ENCODE peak calls at places on chromosomes 6 and 20, in six cellular contexts. N is endothelial cell, K is HTR-8/SVneo, J is WTC11, R is adrenal gland, M is GM12865. Z is an unnamed sample.

GRCh38 chr20:991850-992249 is 10.3 kb downstream of the RSPO4 start:
- DNase-seq in N (no peak), K (no peak), J (peak), R (no peak), M (peak), Z (no peak)

GRCh38 chr6:110939429-110939828 is 19.1 kb upstream of the GTF3C6 start:
- DNase-seq in N (no peak), K (no peak), J (no peak), R (no peak), M (no peak), Z (peak)

GRCh38 chr6:139370707-139371345 is 3.6 kb downstream of the CITED2 start:
- DNase-seq in N (no peak), K (no peak), J (no peak), R (no peak), M (no peak), Z (peak)

GRCh38 chr6:3281669-3282460 is 23.1 kb downstream of the PSMG4 start:
- DNase-seq in N (no peak), K (no peak), J (peak), R (peak), M (no peak), Z (peak)

GRCh38 chr20:62404112-62404665 is 2.9 kb downstream of the CABLES2 start:
- DNase-seq in N (no peak), K (no peak), J (no peak), R (no peak), M (no peak), Z (no peak)

GRCh38 chr6:32941412-32941784 is 570 bp upstream of the HLA-DMB start:
- DNase-seq in N (no peak), K (no peak), J (no peak), R (no peak), M (peak), Z (no peak)

GRCh38 chr6:40791004-40791403 is 203.8 kb upstream of the LRFN2 start:
- DNase-seq in N (no peak), K (no peak), J (no peak), R (no peak), M (no peak), Z (no peak)

GRCh38 chr20:8640461-8640860 is 428.4 kb upstream of the PLCB4 start:
- DNase-seq in N (no peak), K (no peak), J (no peak), R (no peak), M (no peak), Z (no peak)

GRCh38 chr6:136646377-136646776 is 96.2 kb upstream of the MAP7 start:
- DNase-seq in N (no peak), K (no peak), J (no peak), R (no peak), M (no peak), Z (no peak)

GRCh38 chr20:50450961-50451752 is 59.0 kb upstream of the PTPN1 start:
- DNase-seq in N (no peak), K (no peak), J (peak), R (peak), M (peak), Z (peak)

GRCh38 chr20:62122659-62123449 is 579 bp downstream of the LSM14B start:
- DNase-seq in N (no peak), K (peak), J (no peak), R (peak), M (peak), Z (peak)